ENCODE peak calls at places on chromosome 15, in nine cellular contexts. X, E, Q, P, K, A, I, N and M are unnamed samples.

GRCh38 chr15:82663186-82663600 is 16.0 kb upstream of the CPEB1 start:
- DNase-seq in N (peak), A (peak), E (peak), Q (no peak), P (no peak), K (peak), I (peak), X (peak), M (no peak)

GRCh38 chr15:80483656-80484055 is 79.5 kb downstream of the ARNT2 start:
- DNase-seq in Q (no peak), E (no peak), N (no peak), X (no peak), A (no peak), K (peak), P (no peak), I (no peak), M (no peak)

GRCh38 chr15:71057581-71057980 is 57.7 kb upstream of the THSD4 start:
- DNase-seq in E (no peak), P (no peak), I (no peak), A (no peak), Q (no peak), X (no peak), K (no peak), N (no peak), M (no peak)

GRCh38 chr15:68601206-68602197 is 22.7 kb downstream of the CORO2B start:
- DNase-seq in E (peak), A (no peak), K (no peak), Q (no peak), P (no peak), I (no peak), X (no peak), N (no peak), M (no peak)

GRCh38 chr15:84775867-84776449 is 27.6 kb downstream of the ZNF592 start:
- DNase-seq in P (no peak), N (no peak), Q (no peak), X (no peak), A (no peak), K (no peak), I (no peak), E (no peak), M (no peak)

GRCh38 chr15:66252411-66253295 is 897 bp downstream of the MEGF11 start:
- DNase-seq in E (peak), N (peak), I (peak), P (peak), X (peak), K (no peak), Q (peak), A (peak), M (no peak)

GRCh38 chr15:93706476-93706875 is 524.9 kb upstream of the MCTP2 start:
- DNase-seq in K (no peak), A (no peak), Q (no peak), N (no peak), I (no peak), E (no peak), X (no peak), P (no peak), M (no peak)

GRCh38 chr15:90872481-90873184 is 4.2 kb downstream of the FURIN start:
- DNase-seq in Q (no peak), N (no peak), X (peak), E (peak), A (peak), I (no peak), K (peak), P (no peak), M (no peak)

GRCh38 chr15:67178569-67179210 is 75.8 kb downstream of the AAGAB start:
- DNase-seq in N (no peak), X (peak), P (no peak), I (no peak), K (peak), E (peak), A (no peak), Q (no peak), M (no peak)

GRCh38 chr15:66703540-66703941 is 1.5 kb downstream of the SMAD6 start:
- DNase-seq in Q (peak), K (peak), E (peak), X (peak), N (peak), P (no peak), I (no peak), A (peak), M (no peak)

GRCh38 chr15:68990755-68991500 is 23.6 kb upstream of the NOX5 start:
- DNase-seq in Q (no peak), N (no peak), K (no peak), I (no peak), A (no peak), X (no peak), P (no peak), E (no peak), M (no peak)

GRCh38 chr15:52503788-52504496 is 24.7 kb downstream of the MYO5A start:
- DNase-seq in X (peak), Q (no peak), K (peak), E (no peak), N (no peak), A (no peak), I (no peak), P (no peak), M (peak)

GRCh38 chr15:60695713-60696522 is 217.0 kb upstream of the ICE2 start:
- DNase-seq in Q (no peak), I (peak), E (no peak), K (peak), P (no peak), X (no peak), N (no peak), A (no peak), M (no peak)

GRCh38 chr15:77627067-77627466 is 5.6 kb downstream of the LINGO1 start:
- DNase-seq in E (no peak), I (no peak), A (no peak), K (no peak), P (no peak), Q (no peak), N (no peak), X (no peak), M (no peak)

GRCh38 chr15:58070801-58071418 is 5.4 kb upstream of the ALDH1A2 start:
- DNase-seq in I (peak), P (peak), E (peak), K (peak), Q (peak), N (peak), X (peak), A (peak), M (no peak)

GRCh38 chr15:32651229-32651837 is 9.8 kb downstream of the SCG5 start:
- DNase-seq in Q (peak), K (peak), P (peak), A (peak), I (peak), X (peak), E (no peak), N (no peak), M (no peak)

GRCh38 chr15:48415036-48415886 is 84.0 kb downstream of the DUT start:
- DNase-seq in X (peak), K (peak), P (no peak), I (no peak), N (no peak), Q (no peak), A (no peak), E (no peak), M (peak)

GRCh38 chr15:48090666-48091065 is 30.1 kb upstream of the SLC24A5 start:
- DNase-seq in I (no peak), K (no peak), N (no peak), A (no peak), X (no peak), Q (no peak), E (no peak), P (no peak), M (no peak)

GRCh38 chr15:49145651-49146609 is 9.5 kb downstream of the COPS2 start:
- DNase-seq in I (no peak), P (peak), A (peak), X (peak), N (no peak), K (peak), Q (no peak), E (no peak), M (no peak)

GRCh38 chr15:64216722-64217428 is 54.1 kb upstream of the PPIB start:
- DNase-seq in I (no peak), N (peak), Q (no peak), A (peak), X (no peak), K (no peak), E (no peak), P (no peak), M (no peak)

GRCh38 chr15:67033521-67033920 is 31.9 kb upstream of the SMAD3 start:
- DNase-seq in K (no peak), A (no peak), Q (no peak), X (no peak), P (no peak), I (peak), N (peak), E (no peak), M (no peak)

GRCh38 chr15:70633394-70633793 is 130.0 kb downstream of the UACA start:
- DNase-seq in Q (no peak), I (no peak), X (peak), K (no peak), P (no peak), N (peak), E (no peak), A (no peak), M (no peak)

GRCh38 chr15:41773729-41774061 is 589 bp upstream of the MAPKBP1 start:
- DNase-seq in P (no peak), Q (no peak), I (no peak), X (no peak), E (no peak), K (no peak), A (no peak), N (no peak), M (no peak)

GRCh38 chr15:101012326-101013040 is 93.3 kb downstream of the LRRK1 start:
- DNase-seq in K (no peak), P (no peak), X (no peak), Q (no peak), N (no peak), I (no peak), A (no peak), E (no peak), M (no peak)

GRCh38 chr15:94671845-94672524 is 440.6 kb downstream of the MCTP2 start:
- DNase-seq in N (no peak), Q (peak), I (no peak), E (no peak), K (peak), P (no peak), A (no peak), X (peak), M (no peak)

GRCh38 chr15:75358771-75359536 is 9.5 kb downstream of the MAN2C1 start:
- DNase-seq in A (no peak), X (no peak), N (no peak), I (no peak), E (no peak), K (no peak), Q (no peak), P (no peak), M (no peak)

GRCh38 chr15:34855893-34856292 is 60.5 kb upstream of the ACTC1 start:
- DNase-seq in X (peak), A (no peak), Q (no peak), I (no peak), P (no peak), K (peak), N (no peak), E (no peak), M (peak)

GRCh38 chr15:45790325-45790943 is 155.6 kb downstream of the SQOR start:
- DNase-seq in K (peak), N (no peak), X (peak), E (no peak), A (peak), I (no peak), Q (no peak), P (peak), M (no peak)

GRCh38 chr15:31482122-31482922 is 155.7 kb downstream of the KLF13 start:
- DNase-seq in X (no peak), Q (no peak), N (no peak), I (no peak), P (no peak), E (no peak), A (no peak), K (no peak), M (no peak)

GRCh38 chr15:68694111-68694510 is 115.3 kb downstream of the CORO2B start:
- DNase-seq in K (no peak), A (no peak), P (no peak), Q (no peak), N (no peak), E (no peak), I (no peak), X (no peak), M (no peak)

GRCh38 chr15:79541176-79541575 is 109.0 kb downstream of the MINAR1 start:
- DNase-seq in N (no peak), I (no peak), K (no peak), X (no peak), P (no peak), A (no peak), E (no peak), Q (no peak), M (no peak)

GRCh38 chr15:50681467-50681866 is 5.1 kb downstream of the TRPM7 start:
- DNase-seq in X (no peak), A (no peak), Q (no peak), E (no peak), I (no peak), N (no peak), K (no peak), P (no peak), M (no peak)

GRCh38 chr15:50675524-50676144 is 11.0 kb downstream of the TRPM7 start:
- DNase-seq in X (peak), A (no peak), P (peak), Q (no peak), E (no peak), I (no peak), N (no peak), K (peak), M (no peak)

GRCh38 chr15:50676799-50677483 is 9.7 kb downstream of the TRPM7 start:
- DNase-seq in P (no peak), Q (no peak), K (peak), E (no peak), A (no peak), X (no peak), I (no peak), N (no peak), M (no peak)
- H3K27ac ChIP-seq in P (no peak), Q (no peak), K (no peak), E (no peak), A (no peak), X (no peak), I (no peak), N (no peak), M (peak)

GRCh38 chr15:37015476-37015875 is 84.9 kb downstream of the MEIS2 start:
- DNase-seq in Q (no peak), E (no peak), P (no peak), K (no peak), X (no peak), N (no peak), A (no peak), I (no peak), M (no peak)
- H3K27ac ChIP-seq in Q (peak), E (no peak), P (no peak), K (no peak), X (no peak), N (peak), A (peak), I (no peak), M (peak)

GRCh38 chr15:40420071-40420713 is 14.6 kb downstream of the IVD start:
- DNase-seq in E (no peak), Q (no peak), X (no peak), A (peak), P (no peak), K (no peak), I (no peak), N (no peak), M (no peak)
- H3K27ac ChIP-seq in E (no peak), Q (no peak), X (peak), A (peak), P (peak), K (no peak), I (no peak), N (peak), M (no peak)

GRCh38 chr15:73997986-73998385 is 3.5 kb downstream of the PML start:
- DNase-seq in A (no peak), N (no peak), P (no peak), K (no peak), X (no peak), I (no peak), E (no peak), Q (no peak), M (no peak)
- H3K27ac ChIP-seq in A (no peak), N (peak), P (no peak), K (no peak), X (no peak), I (no peak), E (no peak), Q (peak), M (no peak)